ENCODE peak calls at places on chromosomes 13 and 19, in four cellular contexts. X, I, B and V are unnamed samples.

GRCh38 chr19:51016798-51017683 is 2.5 kb downstream of the KLK10 start:
- DNase-seq in X (peak), I (peak), B (no peak), V (peak)

GRCh38 chr13:41858783-41859182 is 102.1 kb downstream of the VWA8 start:
- DNase-seq in X (no peak), I (no peak), B (no peak), V (no peak)

GRCh38 chr19:40213882-40214570 is 4.2 kb downstream of the TTC9B start:
- DNase-seq in X (no peak), I (no peak), B (no peak), V (no peak)

GRCh38 chr13:106297283-106297682 is 238.2 kb downstream of the EFNB2 start:
- DNase-seq in X (no peak), I (no peak), B (no peak), V (no peak)

GRCh38 chr19:38654478-38655079 is 7.1 kb downstream of the ACTN4 start:
- DNase-seq in I (peak), B (no peak), X (no peak), V (no peak)

GRCh38 chr19:44003461-44004134 is 841 bp downstream of the ZNF230 start:
- DNase-seq in X (peak), I (no peak), B (no peak), V (peak)

GRCh38 chr19:44753932-44754742 is 5.6 kb downstream of the BCL3 start:
- DNase-seq in X (peak), B (no peak), I (peak), V (no peak)

GRCh38 chr13:63092461-63092860 is 1676.8 kb upstream of the PCDH20 start:
- DNase-seq in I (no peak), X (no peak), B (no peak), V (no peak)

GRCh38 chr13:25214371-25215252 is 42.5 kb upstream of the AMER2 start:
- DNase-seq in B (no peak), X (no peak), I (peak), V (no peak)

GRCh38 chr13:88979465-88980180 is 1308.5 kb downstream of the SLITRK5 start:
- DNase-seq in X (no peak), B (no peak), I (no peak), V (no peak)

GRCh38 chr19:31220540-31220939 is 128.7 kb downstream of the TSHZ3 start:
- DNase-seq in B (no peak), I (peak), X (peak), V (no peak)

GRCh38 chr19:56671613-56671994 is at the start of gene ZNF835:
- DNase-seq in X (peak), I (no peak), B (no peak), V (no peak)
- TF ChIP-seq CHD4 in X (no peak), I (no peak), B (no peak), V (no peak)

DNA sequence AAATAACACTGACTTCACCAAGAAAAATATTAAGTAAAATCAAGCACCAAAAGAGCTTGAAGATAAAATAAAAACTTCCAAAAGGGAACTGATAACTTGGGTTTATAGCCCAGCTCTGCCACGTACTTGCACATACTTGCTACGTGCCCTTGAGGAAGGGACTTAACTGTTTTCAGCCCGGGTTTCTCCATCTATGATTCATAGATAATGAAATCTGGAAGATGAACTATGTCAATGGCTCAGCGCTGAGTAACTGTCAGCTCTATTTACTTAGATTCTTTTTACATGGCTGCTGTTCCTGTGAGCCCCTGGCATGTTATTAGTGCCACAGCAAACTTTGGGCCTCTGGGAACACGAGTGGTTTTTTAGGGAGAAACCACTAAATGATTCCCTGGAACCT is 9.6 kb upstream of the ZC3H13 start:
- DNase-seq in X (no peak), I (peak), B (no peak), V (no peak)
- TF ChIP-seq POLR2AphosphoS2 in X (no peak), I (no peak), B (no peak), V (no peak)

DNA sequence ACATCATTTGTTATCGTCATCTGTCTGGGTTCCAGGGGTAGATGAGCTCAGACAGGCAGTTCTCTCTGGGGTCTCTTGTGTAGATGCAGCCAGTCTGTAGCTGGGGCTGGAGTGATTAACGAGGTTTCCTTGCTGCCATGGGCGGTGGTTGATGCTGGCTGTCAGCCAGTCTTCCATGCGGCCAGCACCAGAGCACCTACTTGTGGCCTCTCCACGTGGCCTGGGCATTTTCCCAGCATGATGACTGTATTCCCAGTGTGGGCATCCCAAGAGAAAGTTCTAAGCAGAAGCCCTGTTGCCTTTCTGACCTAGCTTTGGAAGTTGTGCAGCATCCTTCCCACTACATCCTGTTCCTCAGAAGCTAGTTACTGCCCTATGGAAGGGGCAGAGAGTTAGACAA is 10.8 kb downstream of the ERCC5 start:
- DNase-seq in X (no peak), B (no peak), I (no peak), V (no peak)
- TF ChIP-seq CHD4 in X (no peak), B (no peak), I (no peak), V (no peak)

GRCh38 chr13:38951525-38952313 is 38.9 kb downstream of the STOML3 start:
- DNase-seq in X (no peak), B (no peak), I (no peak), V (no peak)
- TF ChIP-seq POLR2AphosphoS2 in X (no peak), B (no peak), I (no peak), V (no peak)

GRCh38 chr19:46297700-46298476 is 1.0 kb downstream of the HIF3A start:
- DNase-seq in X (peak), I (no peak), B (no peak), V (no peak)
- TF ChIP-seq CHD4 in X (no peak), I (no peak), B (no peak), V (no peak)

DNA sequence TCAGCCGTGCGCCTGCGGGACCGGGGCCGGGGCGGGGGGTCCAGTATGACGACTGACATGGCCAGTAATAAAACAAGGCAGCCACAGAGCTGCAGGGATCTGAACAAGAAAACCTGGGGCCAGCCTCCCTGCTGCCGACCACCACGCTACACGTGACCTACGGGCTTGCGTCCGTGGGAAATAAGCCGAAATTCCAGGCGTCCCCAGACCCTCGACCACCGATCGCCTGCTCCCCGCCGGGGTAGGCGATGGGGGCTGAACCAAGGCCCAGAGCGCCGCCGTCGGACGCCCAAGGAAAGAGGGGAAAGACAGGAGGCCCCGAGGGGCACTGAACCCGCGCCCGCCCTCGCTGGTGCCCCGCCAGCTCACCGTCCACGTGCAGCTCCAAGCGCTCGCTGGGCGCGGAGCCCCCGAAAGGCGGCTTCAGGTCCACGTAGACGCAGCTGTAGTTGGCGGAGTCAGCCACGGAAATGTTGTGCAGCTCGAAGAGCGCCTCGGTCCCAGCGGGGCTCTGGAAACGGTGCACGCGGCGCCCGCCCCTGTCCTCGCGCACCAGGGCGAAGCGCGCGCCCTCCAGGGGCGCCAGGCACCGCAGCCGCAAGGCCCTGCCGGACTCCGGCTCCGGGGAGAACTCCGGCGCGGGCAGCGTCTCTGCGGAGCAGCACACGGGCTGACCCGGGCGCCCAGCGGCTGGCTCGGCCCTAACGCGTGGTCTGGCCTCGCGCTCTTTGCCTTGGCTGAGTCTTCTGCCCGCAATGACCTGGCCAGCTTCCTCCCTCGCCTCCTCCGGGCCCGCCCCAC is 3.1 kb downstream of the A1BG start:
- DNase-seq in B (no peak), I (no peak), X (no peak), V (no peak)
- TF ChIP-seq POLR2AphosphoS2 in B (no peak), I (no peak), X (no peak), V (no peak)

GRCh38 chr19:49977111-49977510 is 16.1 kb upstream of the SIGLEC11 start:
- DNase-seq in X (no peak), B (no peak), I (no peak), V (no peak)
- TF ChIP-seq CHD4 in X (no peak), B (no peak), I (no peak), V (no peak)

GRCh38 chr13:102948006-102948405 is 102.2 kb downstream of the ERCC5 start:
- DNase-seq in I (no peak), B (no peak), X (no peak), V (no peak)
- TF ChIP-seq POLR2AphosphoS2 in I (no peak), B (no peak), X (no peak), V (no peak)